ENCODE peak calls at places on chromosomes 3 and 15, in five cellular contexts. One of them, this sample, is unnamed.

GRCh38 chr15:63469190-63469589 is 35.2 kb upstream of the USP3 start:
- DNase-seq in non-pigmented ciliary epithelial cell: no peak
- DNase-seq in SK-MEL-5: no peak
- DNase-seq in Right ventricle myocardium superior: no peak
- DNase-seq in GM12892: no peak
- DNase-seq in this sample: no peak

GRCh38 chr3:117756580-117756979 is 1047.0 kb downstream of the TUSC7 start:
- DNase-seq in non-pigmented ciliary epithelial cell: no peak
- DNase-seq in Right ventricle myocardium superior: no peak
- DNase-seq in SK-MEL-5: no peak
- DNase-seq in GM12892: no peak
- DNase-seq in this sample: no peak

GRCh38 chr15:87604857-87605446 is 651.6 kb downstream of the NTRK3 start:
- DNase-seq in SK-MEL-5: peak; percentile 62
- DNase-seq in GM12892: peak; percentile 1
- DNase-seq in Right ventricle myocardium superior: no peak
- DNase-seq in non-pigmented ciliary epithelial cell: no peak
- DNase-seq in this sample: no peak

GRCh38 chr3:173465112-173465511 is 67.6 kb downstream of the NLGN1 start:
- DNase-seq in Right ventricle myocardium superior: no peak
- DNase-seq in SK-MEL-5: no peak
- DNase-seq in GM12892: no peak
- DNase-seq in non-pigmented ciliary epithelial cell: peak; percentile 56
- DNase-seq in this sample: peak; percentile 56

GRCh38 chr15:63599401-63600000 is 2.3 kb downstream of the FBXL22 start:
- DNase-seq in non-pigmented ciliary epithelial cell: no peak
- DNase-seq in GM12892: no peak
- DNase-seq in Right ventricle myocardium superior: peak; percentile 73
- DNase-seq in SK-MEL-5: peak; percentile 60
- DNase-seq in this sample: no peak

GRCh38 chr3:144496116-144496835 is 524.7 kb downstream of the DIPK2A start:
- DNase-seq in SK-MEL-5: no peak
- DNase-seq in Right ventricle myocardium superior: no peak
- DNase-seq in non-pigmented ciliary epithelial cell: no peak
- DNase-seq in GM12892: no peak
- DNase-seq in this sample: no peak

GRCh38 chr3:129121792-129122696 is at the start of gene RAB43:
- DNase-seq in non-pigmented ciliary epithelial cell: peak; percentile 20
- DNase-seq in Right ventricle myocardium superior: peak; percentile 93
- DNase-seq in GM12892: peak; percentile 86
- DNase-seq in SK-MEL-5: peak; percentile 84
- DNase-seq in this sample: peak; percentile 54

GRCh38 chr15:62649793-62650420 is 392.6 kb upstream of the TPM1 start:
- DNase-seq in SK-MEL-5: no peak
- DNase-seq in non-pigmented ciliary epithelial cell: peak; percentile 34
- DNase-seq in Right ventricle myocardium superior: peak; percentile 61
- DNase-seq in GM12892: peak; percentile 40
- DNase-seq in this sample: no peak

GRCh38 chr15:66803182-66803729 is 101.2 kb downstream of the SMAD6 start:
- DNase-seq in SK-MEL-5: peak; percentile 47
- DNase-seq in non-pigmented ciliary epithelial cell: peak; percentile 91
- DNase-seq in Right ventricle myocardium superior: peak; percentile 92
- DNase-seq in GM12892: no peak
- DNase-seq in this sample: peak; percentile 98

GRCh38 chr15:73921257-73921890 is 4.9 kb upstream of the LOXL1 start:
- DNase-seq in GM12892: no peak
- DNase-seq in Right ventricle myocardium superior: peak; percentile 84
- DNase-seq in non-pigmented ciliary epithelial cell: no peak
- DNase-seq in SK-MEL-5: no peak
- DNase-seq in this sample: no peak

GRCh38 chr3:141746962-141747361 is 8.9 kb downstream of the RNF7 start:
- DNase-seq in Right ventricle myocardium superior: no peak
- DNase-seq in GM12892: no peak
- DNase-seq in SK-MEL-5: peak; percentile 66
- DNase-seq in non-pigmented ciliary epithelial cell: no peak
- DNase-seq in this sample: no peak

GRCh38 chr15:36608166-36608565 is 28.7 kb downstream of the CDIN1 start:
- DNase-seq in Right ventricle myocardium superior: no peak
- DNase-seq in non-pigmented ciliary epithelial cell: no peak
- DNase-seq in SK-MEL-5: no peak
- DNase-seq in GM12892: no peak
- DNase-seq in this sample: no peak

GRCh38 chr15:48868018-48868417 is 9.9 kb upstream of the EID1 start:
- DNase-seq in GM12892: no peak
- DNase-seq in SK-MEL-5: no peak
- DNase-seq in Right ventricle myocardium superior: no peak
- DNase-seq in non-pigmented ciliary epithelial cell: no peak
- DNase-seq in this sample: no peak

GRCh38 chr3:132289311-132289710 is 27.9 kb upstream of the ACP3 start:
- DNase-seq in GM12892: no peak
- DNase-seq in non-pigmented ciliary epithelial cell: no peak
- DNase-seq in SK-MEL-5: no peak
- DNase-seq in Right ventricle myocardium superior: no peak
- DNase-seq in this sample: no peak

GRCh38 chr3:170357920-170358854 is 672 bp downstream of the SKIL start:
- DNase-seq in GM12892: peak; percentile 35
- DNase-seq in SK-MEL-5: peak; percentile 47
- DNase-seq in Right ventricle myocardium superior: peak; percentile 90
- DNase-seq in non-pigmented ciliary epithelial cell: no peak
- DNase-seq in this sample: peak; percentile 39

GRCh38 chr15:101092186-101092866 is 159.5 kb downstream of the CHSY1 start:
- DNase-seq in SK-MEL-5: no peak
- DNase-seq in non-pigmented ciliary epithelial cell: no peak
- DNase-seq in GM12892: no peak
- DNase-seq in Right ventricle myocardium superior: no peak
- DNase-seq in this sample: no peak